ENCODE peak calls at places on chromosomes 7 and 10, in six cellular contexts. N is activated CD4-positive, alpha-beta T cell treated with anti-CD3 and anti-CD28 coated beads for 1 hour; W is T-helper 9 cell; Y is Panc1; Z is fibroblast of the aortic adventitia; C is stimulated activated CD4-positive, alpha-beta T cell treated with anti-CD3 and anti-CD28 coated beads, Interleukin-1b, Interleukin-23, amount 100 ng/mL, for 4 hours. P is an unnamed sample.

GRCh38 chr10:88980836-88981235 is 9.8 kb upstream of the FAS start:
- DNase-seq in N (no peak), W (no peak), Y (no peak), Z (no peak), C (no peak), P (no peak)

GRCh38 chr10:119139464-119140067 is 25.9 kb downstream of the SFXN4 start:
- DNase-seq in N (peak), W (peak), Y (peak), Z (peak), C (peak), P (peak)

GRCh38 chr7:51929818-51930217 is 613.2 kb upstream of the COBL start:
- DNase-seq in N (no peak), W (no peak), Y (no peak), Z (no peak), C (no peak), P (no peak)

GRCh38 chr10:29634764-29635625 is at the start of gene SVIL:
- DNase-seq in N (no peak), W (no peak), Y (no peak), Z (peak), C (no peak), P (peak)

GRCh38 chr7:2224934-2225333 is 7.8 kb downstream of the MAD1L1 start:
- DNase-seq in N (no peak), W (no peak), Y (no peak), Z (no peak), C (no peak), P (no peak)

GRCh38 chr7:100493476-100494264 is 9.9 kb downstream of the NYAP1 start:
- DNase-seq in N (peak), W (peak), Y (no peak), Z (no peak), C (peak), P (peak)

GRCh38 chr10:93850484-93851015 is 43.2 kb upstream of the SLC35G1 start:
- DNase-seq in N (no peak), W (no peak), Y (no peak), Z (no peak), C (no peak), P (no peak)

GRCh38 chr7:668958-669357 is 57.5 kb upstream of the DNAAF5 start:
- DNase-seq in N (no peak), W (no peak), Y (no peak), Z (no peak), C (no peak), P (no peak)

GRCh38 chr10:77737608-77738007 is 100.0 kb upstream of the KCNMA1 start:
- DNase-seq in N (no peak), W (no peak), Y (no peak), Z (peak), C (no peak), P (peak)

GRCh38 chr10:12042409-12042796 is 206 bp downstream of the UPF2 start:
- DNase-seq in N (peak), W (peak), Y (no peak), Z (no peak), C (peak), P (no peak)

GRCh38 chr10:15793664-15794063 is 66.6 kb downstream of the MINDY3 start:
- DNase-seq in N (no peak), W (no peak), Y (no peak), Z (no peak), C (no peak), P (no peak)

GRCh38 chr10:132524443-132525285 is 12.9 kb upstream of the INPP5A start:
- DNase-seq in N (no peak), W (no peak), Y (no peak), Z (no peak), C (no peak), P (no peak)

GRCh38 chr7:154592392-154592791 is 410.5 kb downstream of the PAXIP1 start:
- DNase-seq in N (no peak), W (no peak), Y (no peak), Z (no peak), C (no peak), P (no peak)

GRCh38 chr7:117901089-117901797 is 28.0 kb upstream of the CTTNBP2 start:
- DNase-seq in N (no peak), W (no peak), Y (no peak), Z (no peak), C (no peak), P (no peak)

GRCh38 chr7:74191231-74191630 is 17.1 kb downstream of the EIF4H start:
- DNase-seq in N (no peak), W (no peak), Y (no peak), Z (no peak), C (no peak), P (no peak)

GRCh38 chr10:3397231-3397630 is 224.6 kb upstream of the PITRM1 start:
- DNase-seq in N (no peak), W (no peak), Y (peak), Z (no peak), C (no peak), P (no peak)

GRCh38 chr7:35003679-35004278 is 33.5 kb downstream of the DPY19L1 start:
- DNase-seq in N (no peak), W (no peak), Y (peak), Z (peak), C (no peak), P (peak)

GRCh38 chr10:79386637-79387465 is 39.6 kb downstream of the PPIF start:
- DNase-seq in N (peak), W (no peak), Y (no peak), Z (no peak), C (no peak), P (no peak)

GRCh38 chr7:128591705-128592104 is 80.4 kb upstream of the GARIN1A start:
- DNase-seq in N (no peak), W (no peak), Y (no peak), Z (no peak), C (no peak), P (no peak)

GRCh38 chr10:15384154-15384553 is 13.1 kb upstream of the FAM171A1 start:
- DNase-seq in N (no peak), W (no peak), Y (no peak), Z (no peak), C (no peak), P (no peak)

GRCh38 chr10:70109064-70109729 is 23.4 kb downstream of the AIFM2 start:
- DNase-seq in N (no peak), W (no peak), Y (no peak), Z (no peak), C (no peak), P (no peak)

GRCh38 chr7:151275813-151276577 is 27.5 kb upstream of the SMARCD3 start:
- DNase-seq in N (no peak), W (no peak), Y (no peak), Z (no peak), C (no peak), P (no peak)

GRCh38 chr10:21318768-21319167 is 206.7 kb downstream of the SKIDA1 start:
- DNase-seq in N (no peak), W (no peak), Y (no peak), Z (peak), C (no peak), P (no peak)

GRCh38 chr7:107051376-107051775 is 6.9 kb downstream of the PRKAR2B start:
- DNase-seq in N (no peak), W (no peak), Y (no peak), Z (no peak), C (no peak), P (peak)

GRCh38 chr10:17599089-17599488 is 18.1 kb downstream of the HACD1 start:
- DNase-seq in N (no peak), W (no peak), Y (no peak), Z (peak), C (no peak), P (peak)

GRCh38 chr10:99682752-99683151 is 23.4 kb downstream of the ENTPD7 start:
- DNase-seq in N (no peak), W (no peak), Y (no peak), Z (no peak), C (no peak), P (no peak)

GRCh38 chr10:22557321-22557720 is 157.1 kb downstream of the PIP4K2A start:
- DNase-seq in N (no peak), W (no peak), Y (no peak), Z (no peak), C (no peak), P (peak)

GRCh38 chr7:84529480-84530205 is 335.1 kb upstream of the SEMA3A start:
- DNase-seq in N (no peak), W (no peak), Y (peak), Z (peak), C (no peak), P (peak)

GRCh38 chr7:131537581-131537980 is 18.8 kb downstream of the PODXL start:
- DNase-seq in N (no peak), W (no peak), Y (no peak), Z (peak), C (no peak), P (peak)

GRCh38 chr7:140074780-140075179 is 12.0 kb upstream of the PARP12 start:
- DNase-seq in N (no peak), W (no peak), Y (no peak), Z (peak), C (no peak), P (peak)

GRCh38 chr7:2698581-2699288 is 10.7 kb downstream of the AMZ1 start:
- DNase-seq in N (peak), W (peak), Y (no peak), Z (no peak), C (no peak), P (no peak)

GRCh38 chr10:77162697-77163096 is 474.9 kb downstream of the KCNMA1 start:
- DNase-seq in N (no peak), W (no peak), Y (no peak), Z (no peak), C (no peak), P (peak)

GRCh38 chr10:115355162-115355760 is 262.1 kb downstream of the ATRNL1 start:
- DNase-seq in N (no peak), W (no peak), Y (peak), Z (peak), C (no peak), P (peak)

GRCh38 chr10:76195990-76196389 is 764.6 kb downstream of the LRMDA start:
- DNase-seq in N (no peak), W (no peak), Y (no peak), Z (peak), C (no peak), P (peak)

GRCh38 chr10:96955733-96956132 is 123.6 kb downstream of the LCOR start:
- DNase-seq in N (no peak), W (no peak), Y (no peak), Z (no peak), C (no peak), P (no peak)

GRCh38 chr10:132006966-132007365 is 25.2 kb upstream of the BNIP3 start:
- DNase-seq in N (no peak), W (no peak), Y (no peak), Z (no peak), C (no peak), P (no peak)

GRCh38 chr7:124996778-124997177 is 67.2 kb upstream of the POT1 start:
- DNase-seq in N (no peak), W (no peak), Y (peak), Z (peak), C (no peak), P (peak)

GRCh38 chr10:124740374-124741280 is 3.6 kb downstream of the FAM53B start:
- DNase-seq in N (no peak), W (no peak), Y (no peak), Z (peak), C (no peak), P (peak)

P was measured in amniotic epithelial cell.